ENCODE peak calls at places on chromosome 5, in six cellular contexts. J, P, G, E, D and Y are unnamed samples.
A peak's percentile ranks its signal among the peaks of the same experiment; 100 is the strongest.

GRCh38 chr5:97231025-97231636 is 48.1 kb upstream of the RIOK2 start:
- DNase-seq in G (peak; percentile 88), D (peak; percentile 86), P (no peak), E (no peak), J (no peak), Y (no peak)

GRCh38 chr5:68224561-68225187 is 9.1 kb downstream of the PIK3R1 start:
- DNase-seq in E (no peak), J (no peak), G (peak; percentile 59), P (no peak), D (peak; percentile 56), Y (no peak)

GRCh38 chr5:25516136-25516535 is 871.4 kb upstream of the CDH10 start:
- DNase-seq in E (no peak), J (no peak), D (no peak), G (no peak), P (no peak), Y (no peak)

GRCh38 chr5:74169704-74170103 is 470.8 kb downstream of the ENC1 start:
- DNase-seq in E (no peak), G (no peak), D (no peak), P (no peak), J (no peak), Y (no peak)

GRCh38 chr5:10705736-10706135 is 55.3 kb downstream of the DAP start:
- DNase-seq in D (peak; percentile 33), G (no peak), P (no peak), J (no peak), E (no peak), Y (no peak)

GRCh38 chr5:133474851-133475590 is 137.3 kb downstream of the FSTL4 start:
- DNase-seq in P (no peak), J (no peak), E (no peak), D (no peak), G (no peak), Y (no peak)

GRCh38 chr5:102901821-102902448 is 146.8 kb downstream of the PAM start:
- DNase-seq in G (no peak), J (no peak), D (no peak), E (no peak), P (no peak), Y (no peak)

GRCh38 chr5:157961176-157961575 is 102.2 kb upstream of the CLINT1 start:
- DNase-seq in D (no peak), E (no peak), P (no peak), J (no peak), G (no peak), Y (no peak)

GRCh38 chr5:167152561-167152960 is 1138.9 kb upstream of the WWC1 start:
- DNase-seq in G (no peak), D (no peak), E (no peak), J (no peak), P (no peak), Y (no peak)

GRCh38 chr5:117615226-117615625 is 1040.6 kb upstream of the SEMA6A start:
- DNase-seq in P (no peak), E (no peak), G (no peak), J (no peak), D (no peak), Y (no peak)

GRCh38 chr5:140468188-140468587 is 66.6 kb downstream of the ANKHD1 start:
- DNase-seq in G (peak; percentile 18), J (no peak), D (no peak), E (no peak), P (no peak), Y (no peak)

GRCh38 chr5:38515648-38516047 is 40.8 kb downstream of the LIFR start:
- DNase-seq in D (peak; percentile 47), P (no peak), E (no peak), G (peak; percentile 61), J (no peak), Y (no peak)

GRCh38 chr5:17228833-17229291 is 11.4 kb downstream of the BASP1 start:
- DNase-seq in P (no peak), G (peak; percentile 65), J (no peak), E (no peak), D (peak; percentile 78), Y (no peak)

GRCh38 chr5:52024363-52024762 is 641.1 kb downstream of the ISL1 start:
- DNase-seq in E (no peak), J (no peak), D (no peak), P (no peak), G (no peak), Y (peak; percentile 60)

GRCh38 chr5:2919310-2920018 is 168.0 kb upstream of the IRX2 start:
- DNase-seq in E (no peak), D (no peak), G (no peak), P (no peak), J (no peak), Y (no peak)

GRCh38 chr5:59423021-59423420 is 470.5 kb downstream of the PDE4D start:
- DNase-seq in D (no peak), E (no peak), J (no peak), G (peak; percentile 15), P (no peak), Y (no peak)

GRCh38 chr5:135476615-135477493 is 24.7 kb upstream of the TIFAB start:
- DNase-seq in D (no peak), G (no peak), P (no peak), J (no peak), E (no peak), Y (no peak)

GRCh38 chr5:5777013-5777412 is 354.5 kb downstream of the ICE1 start:
- DNase-seq in D (no peak), J (no peak), E (no peak), P (no peak), G (no peak), Y (no peak)

GRCh38 chr5:3186711-3187450 is 408.8 kb upstream of the IRX1 start:
- DNase-seq in J (no peak), D (no peak), E (no peak), P (no peak), G (no peak), Y (no peak)

GRCh38 chr5:10645146-10645545 is 81.3 kb downstream of the ANKRD33B start:
- DNase-seq in D (no peak), J (no peak), G (no peak), P (no peak), E (no peak), Y (peak; percentile 34)

GRCh38 chr5:175032741-175033151 is 308.4 kb downstream of the MSX2 start:
- DNase-seq in J (no peak), G (no peak), D (no peak), E (no peak), P (no peak), Y (no peak)

GRCh38 chr5:88944751-88945507 is 61.9 kb upstream of the MEF2C start:
- DNase-seq in E (no peak), J (no peak), P (no peak), G (peak; percentile 8), D (peak; percentile 49), Y (no peak)

GRCh38 chr5:74562116-74562515 is 78.4 kb downstream of the ENC1 start:
- DNase-seq in P (no peak), J (no peak), E (no peak), D (no peak), G (peak; percentile 2), Y (no peak)

GRCh38 chr5:172412724-172413260 is 41.5 kb downstream of the SH3PXD2B start:
- DNase-seq in D (peak; percentile 95), G (peak; percentile 99), E (no peak), J (peak; percentile 91), P (peak; percentile 92), Y (peak; percentile 55)

GRCh38 chr5:88792144-88792840 is 90.7 kb downstream of the MEF2C start:
- DNase-seq in P (no peak), D (peak; percentile 69), J (no peak), E (no peak), G (no peak), Y (no peak)

GRCh38 chr5:61306531-61307195 is 25.4 kb upstream of the ZSWIM6 start:
- DNase-seq in P (no peak), D (peak; percentile 93), E (no peak), G (peak; percentile 77), J (no peak), Y (no peak)

GRCh38 chr5:63916786-63917185 is 45.5 kb downstream of the HTR1A start:
- DNase-seq in P (no peak), J (no peak), D (no peak), E (no peak), G (peak; percentile 23), Y (no peak)

DNA sequence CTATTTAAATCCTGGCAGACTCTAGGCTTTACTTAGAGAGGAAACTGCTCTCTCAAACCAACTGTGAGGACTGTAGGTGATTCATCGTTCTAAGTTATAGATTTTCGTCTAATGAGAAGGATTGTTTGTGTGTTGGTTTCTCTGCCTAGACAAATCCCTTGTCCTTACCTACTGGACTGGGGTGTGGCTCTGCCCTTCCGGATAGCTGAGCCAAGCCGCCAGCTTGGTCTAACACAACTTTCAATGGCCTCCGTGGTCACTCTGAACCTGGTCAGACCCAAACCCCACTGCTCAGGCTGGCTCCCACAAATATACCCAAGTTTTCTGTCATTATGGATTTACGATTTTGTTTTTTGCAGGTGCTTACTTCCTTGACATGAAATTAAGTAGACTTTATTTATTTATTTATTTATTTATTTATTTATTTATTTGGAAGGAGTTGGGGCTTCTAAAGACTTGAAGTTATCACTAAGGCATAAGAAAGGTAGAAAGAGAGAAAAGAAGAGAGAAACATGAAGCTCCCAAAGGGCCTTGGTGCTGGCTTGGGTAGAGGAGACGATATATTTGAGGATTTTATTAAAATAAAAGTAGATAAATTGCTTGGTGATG is 19.0 kb downstream of the CARTPT start:
- DNase-seq in J (no peak), D (no peak), P (no peak), G (no peak), E (no peak), Y (no peak)
- H3K4me1 ChIP-seq in J (no peaks in the 10 kb centered on the region), D (no peaks in the 10 kb centered on the region), P (no peaks in the 10 kb centered on the region), G (no peaks in the 10 kb centered on the region), E (no peaks in the 10 kb centered on the region), Y (no peaks in the 10 kb centered on the region)

DNA sequence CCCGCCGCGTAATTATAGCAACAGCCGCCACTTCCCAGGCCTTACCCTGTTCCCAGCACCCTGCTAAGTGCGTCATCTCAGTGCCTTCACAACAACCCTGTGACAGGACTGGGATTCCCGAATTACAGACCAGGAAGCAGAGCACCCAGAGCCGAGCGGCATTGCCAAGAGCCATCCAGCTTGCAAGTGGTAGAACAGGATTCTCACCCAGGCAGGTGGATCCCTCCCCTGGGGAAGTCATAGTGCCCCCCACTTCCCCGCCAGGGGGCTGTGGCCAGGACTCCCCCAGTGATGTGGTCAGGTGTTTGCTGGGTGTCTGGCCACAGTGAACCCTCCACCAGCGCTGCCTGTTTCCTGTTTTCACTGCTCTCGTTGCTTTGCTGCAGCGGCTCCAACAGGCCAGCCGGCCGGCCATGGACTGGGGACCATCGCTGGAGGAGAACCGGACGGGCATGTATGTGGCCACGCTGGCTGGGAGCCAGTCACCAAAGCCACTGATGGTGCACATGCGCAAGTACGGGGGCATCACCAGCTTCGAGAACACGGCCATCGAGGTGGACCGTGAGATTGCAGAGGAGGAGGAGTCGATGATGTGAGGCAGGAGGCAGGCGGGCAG is 19.3 kb downstream of the SLC6A7 start:
- DNase-seq in E (no peak), J (peak; percentile 68), G (peak; percentile 58), D (peak; percentile 76), P (no peak), Y (no peak)
- H3K27ac ChIP-seq in E (no peak overlapping the region), J (no peak overlapping the region), G (no peak overlapping the region), D (no peak overlapping the region), P (no peak overlapping the region), Y (no peak overlapping the region)

GRCh38 chr5:119031047-119031886 is 39.6 kb upstream of the DMXL1 start:
- DNase-seq in E (no peak), G (no peak), D (no peak), J (no peak), P (no peak), Y (no peak)
- H3K4me1 ChIP-seq in E (no peaks in the 10 kb centered on the region), G (no peaks in the 10 kb centered on the region), D (no peaks in the 10 kb centered on the region), J (no peaks in the 10 kb centered on the region), P (peaks cover 15% of the 10 kb centered on the region), Y (no peaks in the 10 kb centered on the region)

DNA sequence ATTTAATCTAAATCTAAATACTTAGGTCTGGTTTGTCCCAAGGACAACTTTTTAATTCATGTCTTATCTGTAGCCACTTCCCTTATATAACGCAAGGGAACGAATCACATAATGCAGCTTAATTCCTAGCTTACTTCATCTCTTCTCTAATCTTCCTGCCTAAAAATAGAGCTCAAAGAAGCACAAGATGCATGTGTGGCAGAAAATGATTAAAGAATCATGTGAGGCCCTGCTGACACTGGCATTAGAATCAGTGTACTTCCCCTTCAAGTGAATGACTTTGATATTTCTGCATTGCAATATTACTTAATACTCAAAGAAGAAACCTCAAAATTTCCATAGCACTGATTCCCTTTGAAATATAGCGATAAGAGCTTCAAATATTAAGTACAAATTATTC is 317.9 kb upstream of the FTMT start:
- DNase-seq in P (no peak), D (no peak), E (no peak), J (no peak), G (no peak), Y (no peak)
- H3K27ac ChIP-seq in P (no peak overlapping the region), D (no peak overlapping the region), E (no peak overlapping the region), J (no peak overlapping the region), G (no peak overlapping the region), Y (no peak overlapping the region)